ENCODE peak calls at places on chromosomes 6 and 20, in ten cellular contexts. W, E, Y, C, H, Z, X, F, K and J are unnamed samples.
A peak's percentile ranks its signal among the peaks of the same experiment; 100 is the strongest.

GRCh38 chr20:23007462-23007861 is 27.6 kb upstream of the SSTR4 start:
- DNase-seq in W (no peak), E (no peak), Y (no peak), C (no peak), H (no peak), Z (no peak), X (no peak), F (no peak), K (no peak), J (no peak)

GRCh38 chr6:111482959-111483735 is at the start of gene REV3L:
- DNase-seq in W (no peak), E (peak; percentile 93), Y (peak; percentile 95), C (peak; percentile 95), H (peak; percentile 86), Z (peak; percentile 74), X (peak; percentile 84), F (no peak), K (peak; percentile 75), J (peak; percentile 87)

GRCh38 chr6:48476257-48476656 is 365.3 kb upstream of the PTCHD4 start:
- DNase-seq in W (no peak), E (no peak), Y (no peak), C (no peak), H (no peak), Z (no peak), X (peak; percentile 14), F (no peak), K (no peak), J (peak; percentile 10)

GRCh38 chr6:2841264-2842138 is at the start of gene SERPINB1:
- DNase-seq in W (peak; percentile 72), E (peak; percentile 88), Y (peak; percentile 77), C (peak; percentile 94), H (peak; percentile 92), Z (peak; percentile 88), X (peak; percentile 92), F (peak; percentile 84), K (peak; percentile 91), J (peak; percentile 87)

GRCh38 chr6:98678481-98678880 is 155.9 kb upstream of the POU3F2 start:
- DNase-seq in W (no peak), E (no peak), Y (peak; percentile 9), C (no peak), H (no peak), Z (no peak), X (no peak), F (no peak), K (no peak), J (no peak)

GRCh38 chr6:88008821-88009220 is 38.8 kb upstream of the SPACA1 start:
- DNase-seq in W (no peak), E (no peak), Y (no peak), C (no peak), H (no peak), Z (no peak), X (peak; percentile 54), F (no peak), K (no peak), J (no peak)

GRCh38 chr6:135759831-135760230 is 91.7 kb upstream of the PDE7B start:
- DNase-seq in W (no peak), E (no peak), Y (peak; percentile 26), C (no peak), H (no peak), Z (no peak), X (peak; percentile 20), F (no peak), K (no peak), J (peak; percentile 26)

GRCh38 chr6:100099189-100100074 is 105.4 kb upstream of the MCHR2 start:
- DNase-seq in W (no peak), E (no peak), Y (peak; percentile 12), C (no peak), H (no peak), Z (no peak), X (no peak), F (no peak), K (peak; percentile 50), J (no peak)

GRCh38 chr20:64138276-64138815 is 25.9 kb upstream of the MYT1 start:
- DNase-seq in W (no peak), E (peak; percentile 3), Y (no peak), C (no peak), H (no peak), Z (no peak), X (no peak), F (no peak), K (no peak), J (no peak)

GRCh38 chr6:137161975-137162374 is 11.5 kb downstream of the IL22RA2 start:
- DNase-seq in W (no peak), E (no peak), Y (no peak), C (no peak), H (no peak), Z (no peak), X (no peak), F (no peak), K (no peak), J (no peak)

GRCh38 chr6:35973670-35974222 is 50.7 kb downstream of the SLC26A8 start:
- DNase-seq in W (no peak), E (no peak), Y (peak; percentile 84), C (peak; percentile 22), H (no peak), Z (no peak), X (no peak), F (no peak), K (no peak), J (peak; percentile 54)

GRCh38 chr6:35970181-35970580 is 49.3 kb upstream of the SRPK1 start:
- DNase-seq in W (no peak), E (no peak), Y (no peak), C (no peak), H (no peak), Z (no peak), X (peak; percentile 63), F (no peak), K (peak; percentile 52), J (peak; percentile 36)

GRCh38 chr6:35969676-35970075 is 48.8 kb upstream of the SRPK1 start:
- DNase-seq in W (no peak), E (no peak), Y (no peak), C (no peak), H (no peak), Z (no peak), X (no peak), F (no peak), K (no peak), J (no peak)

GRCh38 chr6:35977308-35977707 is 47.1 kb downstream of the SLC26A8 start:
- DNase-seq in W (no peak), E (no peak), Y (no peak), C (no peak), H (no peak), Z (no peak), X (no peak), F (no peak), K (no peak), J (no peak)

GRCh38 chr6:35972471-35972985 is 51.6 kb upstream of the SRPK1 start:
- DNase-seq in W (no peak), E (peak; percentile 43), Y (no peak), C (no peak), H (no peak), Z (no peak), X (no peak), F (no peak), K (no peak), J (peak; percentile 12)
- TF ChIP-seq CTCF in W (no peak), E (no peak), Y (no peak), C (no peak), H (no peak), Z (no peak), X (peak; percentile 29), F (no peak), K (peak; percentile 6), J (no peak)

GRCh38 chr6:12071064-12071615 is 59.0 kb downstream of the HIVEP1 start:
- DNase-seq in W (no peak), E (no peak), Y (no peak), C (no peak), H (no peak), Z (no peak), X (no peak), F (no peak), K (no peak), J (no peak)

GRCh38 chr6:12077021-12077420 is 64.9 kb downstream of the HIVEP1 start:
- DNase-seq in W (no peak), E (no peak), Y (no peak), C (no peak), H (no peak), Z (no peak), X (no peak), F (no peak), K (no peak), J (no peak)

GRCh38 chr6:12069891-12070529 is 57.9 kb downstream of the HIVEP1 start:
- DNase-seq in W (no peak), E (no peak), Y (no peak), C (no peak), H (no peak), Z (no peak), X (no peak), F (no peak), K (peak; percentile 47), J (no peak)

GRCh38 chr6:12078014-12078413 is 65.9 kb downstream of the HIVEP1 start:
- DNase-seq in W (no peak), E (no peak), Y (no peak), C (no peak), H (no peak), Z (no peak), X (no peak), F (no peak), K (no peak), J (no peak)

GRCh38 chr6:12075067-12075563 is 63.0 kb downstream of the HIVEP1 start:
- DNase-seq in W (no peak), E (no peak), Y (no peak), C (no peak), H (no peak), Z (no peak), X (no peak), F (no peak), K (no peak), J (no peak)
- TF ChIP-seq CTCF in W (peak; percentile 19), E (no peak), Y (peak; percentile 21), C (peak; percentile 16), H (peak; percentile 27), Z (no peak), X (peak; percentile 50), F (peak; percentile 42), K (peak; percentile 75), J (peak; percentile 16)

DNA sequence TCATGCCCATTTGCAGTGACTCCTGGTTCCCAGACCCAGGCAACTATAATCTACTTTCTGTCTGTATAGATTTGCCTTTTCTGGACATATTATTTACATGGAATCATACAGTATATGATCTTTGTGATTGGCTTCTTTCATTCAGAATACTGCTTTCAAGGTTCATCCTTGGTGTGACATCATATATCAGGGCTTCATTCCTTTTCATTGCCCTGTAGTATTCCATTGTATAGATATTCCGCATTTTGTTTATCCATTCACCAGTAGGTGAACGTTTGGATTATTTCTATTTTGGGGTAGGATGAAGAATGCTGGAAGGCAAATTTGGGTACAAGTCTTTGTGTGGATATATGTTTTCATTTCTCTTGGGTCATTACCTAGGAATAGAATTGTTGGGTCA is 36.1 kb downstream of the PPP1R16B start:
- DNase-seq in W (no peak), E (no peak), Y (no peak), C (no peak), H (no peak), Z (no peak), X (no peak), F (no peak), K (no peak), J (no peak)
- TF ChIP-seq CTCF in W (no peak), E (no peak), Y (no peak), C (no peak), H (no peak), Z (no peak), X (no peak), F (no peak), K (no peak), J (no peak)

DNA sequence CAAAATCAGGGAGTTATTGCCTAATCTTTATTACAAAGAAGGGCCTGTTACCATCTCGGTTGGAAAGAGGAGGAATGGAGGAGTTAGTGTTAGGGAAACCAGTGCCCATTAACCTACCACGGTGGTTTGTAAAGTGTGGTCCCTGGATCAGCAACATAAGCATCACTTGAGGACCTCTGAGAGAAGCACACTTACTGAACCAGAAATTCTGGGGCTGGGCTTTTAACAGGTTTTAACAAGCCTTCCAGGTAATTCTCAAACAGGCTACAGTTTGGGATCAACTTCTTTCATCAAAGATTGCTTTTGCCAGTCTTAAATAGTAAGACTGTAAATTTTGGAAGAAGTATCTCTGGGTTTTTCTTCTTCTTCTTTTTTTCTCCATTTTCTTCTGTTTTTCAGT is 329.5 kb upstream of the JAG1 start:
- DNase-seq in W (no peak), E (no peak), Y (no peak), C (no peak), H (no peak), Z (no peak), X (no peak), F (no peak), K (no peak), J (no peak)
- TF ChIP-seq CTCF in W (no peak), E (no peak), Y (no peak), C (no peak), H (no peak), Z (no peak), X (no peak), F (no peak), K (no peak), J (no peak)